ENCODE peak calls at places on chromosomes 1 and 21, in nine cellular contexts. Z is heart left ventricle, Y is uterus, S is NB4, R is sigmoid colon, Q is Peyer's patch, M is HCT116, P is esophagus squamous epithelium, J is IMR-90. A is an unnamed sample.

GRCh38 chr1:57307382-57307781 is 116.5 kb downstream of the DAB1 start:
- DNase-seq in P (no peak), M (no peak), R (no peak), Y (no peak), S (peak), J (no peak), Q (peak), Z (peak), A (no peak)

GRCh38 chr1:168498159-168498609 is 45.6 kb downstream of the XCL2 start:
- DNase-seq in P (no peak), J (peak), S (no peak), Q (no peak), Z (no peak), R (peak), Y (no peak), M (no peak), A (no peak)

GRCh38 chr1:88552226-88552625 is 131.8 kb upstream of the PKN2 start:
- DNase-seq in Q (no peak), R (no peak), Z (no peak), M (peak), J (no peak), P (no peak), Y (no peak), S (no peak), A (no peak)

GRCh38 chr1:101190441-101190840 is 46.4 kb upstream of the S1PR1 start:
- DNase-seq in Y (no peak), S (no peak), M (no peak), P (no peak), R (no peak), J (peak), Q (no peak), Z (no peak), A (no peak)

GRCh38 chr1:10718083-10718415 is 78.4 kb downstream of the CASZ1 start:
- DNase-seq in Y (no peak), Q (no peak), P (no peak), J (no peak), S (no peak), M (no peak), Z (no peak), R (no peak), A (no peak)

GRCh38 chr1:170663441-170664282 is at the start of gene PRRX1:
- DNase-seq in M (no peak), P (no peak), R (no peak), S (no peak), J (peak), Y (peak), Q (no peak), Z (no peak), A (no peak)

GRCh38 chr21:36156815-36157670 is at the start of gene DOP1B:
- DNase-seq in Y (no peak), S (peak), M (no peak), J (no peak), Z (no peak), Q (peak), P (no peak), R (no peak), A (no peak)

GRCh38 chr21:14602418-14602987 is 56.4 kb upstream of the SAMSN1 start:
- DNase-seq in J (no peak), M (no peak), P (no peak), Q (peak), Z (no peak), S (peak), Y (no peak), R (no peak), A (no peak)

GRCh38 chr21:42009018-42009830 is 936 bp downstream of the ZBTB21 start:
- DNase-seq in S (peak), P (no peak), Z (peak), J (peak), Q (peak), M (no peak), R (peak), Y (peak), A (peak)

GRCh38 chr1:56563568-56563967 is 15.8 kb downstream of the PLPP3 start:
- DNase-seq in Y (no peak), J (no peak), P (no peak), R (no peak), S (no peak), M (no peak), Z (no peak), Q (no peak), A (no peak)

GRCh38 chr1:175757381-175758015 is 14.1 kb upstream of the TNR start:
- DNase-seq in Q (peak), S (peak), R (no peak), J (no peak), P (no peak), Y (no peak), M (peak), Z (no peak), A (no peak)

GRCh38 chr1:78104322-78104721 is 58.6 kb downstream of the GIPC2 start:
- DNase-seq in Y (no peak), P (no peak), J (peak), Z (no peak), M (no peak), S (no peak), Q (no peak), R (no peak), A (no peak)

GRCh38 chr1:65309317-65310077 is at the start of gene DNAJC6:
- DNase-seq in Z (peak), P (no peak), Y (no peak), S (no peak), Q (peak), M (no peak), J (peak), R (peak), A (peak)

GRCh38 chr1:6028042-6028895 is 17.4 kb upstream of the KCNAB2 start:
- DNase-seq in Z (no peak), M (no peak), P (no peak), Q (peak), J (peak), S (peak), Y (no peak), R (no peak), A (no peak)

GRCh38 chr1:154220970-154221814 is 437 bp downstream of the UBAP2L start:
- DNase-seq in R (peak), Q (peak), J (peak), M (no peak), S (peak), Y (no peak), P (peak), Z (peak), A (peak)

GRCh38 chr1:88780485-88780884 is 96.4 kb downstream of the PKN2 start:
- DNase-seq in P (no peak), R (no peak), Z (no peak), Q (no peak), S (no peak), Y (no peak), J (no peak), M (no peak), A (no peak)

GRCh38 chr1:1307261-1307907 is 346 bp downstream of the ACAP3 start:
- DNase-seq in J (no peak), P (no peak), S (peak), Z (peak), M (no peak), R (no peak), Q (no peak), Y (no peak), A (no peak)

GRCh38 chr1:90719321-90720136 is 2.4 kb upstream of the BARHL2 start:
- DNase-seq in Y (no peak), Q (no peak), P (no peak), S (no peak), M (no peak), Z (no peak), J (no peak), R (no peak), A (no peak)

GRCh38 chr1:112513112-112513870 is 4.5 kb downstream of the WNT2B start:
- DNase-seq in P (no peak), J (peak), S (no peak), R (no peak), Q (peak), M (no peak), Z (no peak), Y (no peak), A (no peak)

GRCh38 chr1:240602189-240602588 is 9.8 kb downstream of the GREM2 start:
- DNase-seq in M (no peak), P (no peak), J (peak), R (no peak), S (no peak), Z (no peak), Q (no peak), Y (no peak), A (no peak)

GRCh38 chr1:56416385-56416972 is 162.9 kb downstream of the PLPP3 start:
- DNase-seq in R (no peak), Y (no peak), P (no peak), J (no peak), S (no peak), M (no peak), Q (no peak), Z (no peak), A (no peak)

GRCh38 chr1:174883361-174883760 is 116.4 kb upstream of the CACYBP start:
- DNase-seq in Y (no peak), R (no peak), Z (no peak), M (peak), J (peak), P (no peak), Q (no peak), S (peak), A (no peak)

GRCh38 chr1:226702957-226703831 is 35.9 kb downstream of the ITPKB start:
- DNase-seq in Z (peak), Q (peak), J (peak), P (no peak), R (peak), S (peak), Y (peak), M (no peak), A (peak)
- TF ChIP-seq POLR2A in Z (peak), Q (peak), J (peak), P (no peak), R (peak), S (peak), Y (peak), M (no peak), A (peak)

DNA sequence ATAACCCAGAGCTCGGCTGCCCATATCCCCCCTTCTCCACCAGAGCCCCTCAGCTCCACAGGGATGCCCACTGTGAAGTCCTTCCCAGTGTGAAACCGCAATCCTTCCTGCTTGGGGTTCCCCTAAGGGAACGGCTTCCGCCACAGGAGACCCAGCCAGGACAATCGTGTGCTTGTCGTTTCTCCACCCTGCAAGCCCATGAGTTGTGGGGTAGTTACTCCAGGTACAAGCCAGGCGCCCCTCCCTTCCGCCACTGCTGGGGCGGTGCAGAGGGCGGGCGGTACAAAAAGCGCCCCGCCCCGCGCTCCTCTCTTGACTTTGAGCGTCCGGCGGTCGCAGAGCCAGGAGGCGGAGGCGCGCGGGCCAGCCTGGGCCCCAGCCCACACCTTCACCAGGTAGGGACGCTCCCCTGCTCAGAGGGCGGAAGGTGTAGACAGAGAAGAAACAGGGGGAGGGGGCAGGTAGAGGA is at the start of gene TINAGL1:
- DNase-seq in P (no peak), Z (peak), S (no peak), R (peak), J (no peak), Y (peak), Q (peak), M (peak), A (no peak)
- TF ChIP-seq POLR2A in P (no peak), Z (peak), S (no peak), R (peak), J (no peak), Y (peak), Q (peak), M (peak), A (peak)

DNA sequence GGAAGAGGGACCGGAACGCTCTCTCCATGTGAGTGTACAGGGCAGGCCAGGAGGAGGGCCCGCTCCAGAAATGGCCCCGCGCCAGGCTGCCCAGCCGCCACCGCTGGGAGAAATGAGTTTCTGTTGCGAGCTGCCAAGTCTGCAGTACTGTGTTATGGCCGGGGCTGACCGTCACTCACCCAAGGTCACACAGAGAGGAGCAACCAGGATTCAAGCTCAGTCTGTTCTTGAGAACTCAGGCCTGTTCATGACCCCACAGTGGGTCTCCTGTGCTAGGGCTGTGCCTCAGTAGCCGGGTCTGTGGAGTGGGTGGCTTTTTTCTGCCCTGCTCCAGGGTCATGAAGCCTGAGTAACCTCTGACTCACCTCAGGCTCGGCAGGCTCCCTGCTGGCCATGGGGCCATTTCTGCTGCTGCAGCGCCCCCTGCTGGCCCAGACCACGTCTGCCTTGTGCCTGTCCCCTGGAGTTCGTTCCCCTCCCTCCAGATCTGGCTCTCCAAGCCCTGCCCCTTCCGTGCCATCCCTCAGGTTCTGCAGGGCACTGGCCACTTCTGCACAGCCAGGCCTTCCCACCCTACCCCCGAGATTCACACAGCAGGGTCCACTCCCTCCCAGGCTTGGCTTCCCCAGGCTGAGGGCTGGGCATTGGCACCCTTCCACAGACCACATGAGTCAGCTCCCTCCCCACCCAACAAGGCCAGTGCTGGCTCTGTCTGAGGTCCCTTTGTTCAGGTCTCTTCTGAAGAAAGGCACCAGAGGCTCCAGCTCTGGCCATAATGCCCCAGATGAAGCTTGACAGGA is 51.8 kb downstream of the EDN2 start:
- DNase-seq in P (peak), R (peak), Q (peak), S (peak), J (peak), Y (peak), Z (peak), M (peak), A (peak)
- TF ChIP-seq POLR2A in P (no peak), R (no peak), Q (no peak), S (no peak), J (no peak), Y (no peak), Z (no peak), M (no peak), A (no peak)

DNA sequence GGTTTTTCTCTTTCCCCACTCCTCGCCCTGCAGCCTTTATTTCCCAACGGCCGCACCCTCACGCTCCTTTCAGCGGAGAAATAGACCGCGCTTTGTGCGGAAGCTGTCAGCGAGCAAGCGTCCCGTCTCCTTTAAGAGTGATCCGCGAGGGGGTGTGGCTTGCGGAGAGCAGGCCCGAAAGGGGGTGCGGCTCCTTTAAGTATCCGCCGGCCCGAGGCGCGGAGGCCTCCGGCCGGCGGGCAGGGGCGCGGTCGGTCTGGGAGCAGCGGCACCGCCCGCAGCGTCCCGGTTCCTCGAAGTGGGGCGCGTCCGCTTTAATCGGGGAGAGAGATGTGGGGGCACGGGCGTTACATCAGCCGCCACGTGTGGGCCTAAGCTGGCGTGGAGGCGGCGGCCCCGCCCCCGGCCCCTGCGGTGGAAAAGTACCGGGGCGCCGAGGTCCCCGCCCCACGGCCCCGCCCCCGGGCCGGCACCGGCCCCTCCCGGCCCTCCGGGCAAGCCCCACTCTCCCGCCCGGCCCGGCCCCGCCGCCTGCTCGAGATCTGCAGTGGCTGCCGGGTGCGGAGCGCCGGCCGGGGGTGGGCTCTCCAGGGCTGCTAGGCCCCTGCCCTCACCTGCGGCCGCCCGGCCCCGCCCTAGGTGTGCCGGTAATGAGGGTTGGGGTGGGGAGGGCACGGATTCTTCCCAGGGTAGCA is 1.2 kb downstream of the SLC6A9 start:
- DNase-seq in P (peak), M (peak), S (peak), Z (peak), R (peak), Q (peak), J (peak), Y (peak), A (peak)
- TF ChIP-seq POLR2A in P (no peak), M (peak), S (peak), Z (peak), R (peak), Q (peak), J (peak), Y (peak), A (peak)

DNA sequence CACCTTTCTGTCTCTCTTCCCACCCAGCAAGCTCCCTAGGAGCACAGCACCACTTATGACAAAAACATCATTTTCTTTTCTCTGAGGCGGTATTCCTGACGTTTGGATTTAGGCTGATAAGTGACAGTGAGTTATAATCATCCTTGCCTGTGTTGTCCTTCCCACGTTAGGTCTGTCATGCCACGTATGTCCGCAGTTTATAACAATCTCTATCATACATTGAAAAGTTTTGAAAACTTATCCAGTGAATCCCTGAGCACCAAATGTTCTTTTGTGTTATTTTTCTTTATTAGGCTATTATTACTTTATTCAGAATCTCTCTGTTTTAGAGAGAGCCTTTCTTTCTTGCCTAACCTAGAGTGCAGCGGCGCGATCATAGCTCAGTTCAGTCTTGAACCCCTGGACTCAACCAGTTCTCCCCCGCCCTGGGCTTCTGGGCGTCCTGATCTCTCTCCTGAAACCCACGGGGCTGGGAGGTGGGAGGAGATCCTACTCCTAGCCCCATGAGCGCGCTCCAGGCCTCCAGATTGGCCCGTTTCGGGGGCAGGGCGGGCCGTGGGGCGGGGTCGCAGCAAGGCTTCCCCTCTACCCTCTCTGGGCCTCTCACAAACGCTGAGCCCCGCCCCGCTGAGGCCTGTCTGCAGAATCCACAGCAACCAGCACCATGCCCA is at the start of gene GSTM2:
- DNase-seq in Z (peak), P (peak), Y (peak), M (no peak), S (peak), Q (peak), R (peak), J (peak), A (peak)
- TF ChIP-seq POLR2A in Z (peak), P (no peak), Y (peak), M (no peak), S (no peak), Q (no peak), R (no peak), J (no peak), A (no peak)

DNA sequence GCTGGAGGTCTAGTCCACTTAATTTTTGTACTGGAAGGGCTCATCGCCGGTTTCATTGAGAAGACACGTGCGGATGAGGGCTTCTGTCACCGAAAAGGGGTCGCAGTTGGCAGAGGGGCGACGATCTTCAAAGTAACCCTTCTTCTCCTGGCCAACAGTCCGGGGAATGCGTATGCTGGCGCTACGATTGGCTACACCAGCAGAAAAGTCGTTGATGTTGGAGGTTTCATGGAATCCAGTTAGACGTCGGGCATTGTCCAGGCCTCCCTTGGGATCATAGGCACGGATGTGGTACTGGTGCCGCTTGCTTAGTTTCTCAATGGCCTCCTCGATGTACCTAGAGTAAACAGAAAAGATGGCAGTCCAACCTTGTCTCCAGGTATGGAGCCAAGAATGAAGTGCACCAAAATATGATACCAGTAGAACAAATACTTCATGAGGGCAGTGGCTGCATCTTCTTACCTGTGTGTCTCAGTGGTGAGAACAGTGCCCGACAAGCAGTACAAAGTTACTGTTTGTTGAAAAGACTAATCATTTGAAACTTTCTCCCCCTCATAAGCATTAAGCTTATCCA is 7.1 kb downstream of the GLUL start:
- DNase-seq in P (no peak), R (no peak), S (no peak), Y (no peak), M (no peak), Q (no peak), J (no peak), Z (no peak), A (peak)
- TF ChIP-seq POLR2A in P (no peak), R (no peak), S (no peak), Y (no peak), M (no peak), Q (no peak), J (no peak), Z (no peak), A (peak)

GRCh38 chr1:39788758-39789570 is at the start of gene BMP8B:
- DNase-seq in Z (peak), R (peak), P (peak), J (no peak), S (peak), Y (no peak), Q (peak), M (peak), A (peak)
- TF ChIP-seq POLR2A in Z (no peak), R (no peak), P (no peak), J (no peak), S (peak), Y (no peak), Q (peak), M (peak), A (peak)

DNA sequence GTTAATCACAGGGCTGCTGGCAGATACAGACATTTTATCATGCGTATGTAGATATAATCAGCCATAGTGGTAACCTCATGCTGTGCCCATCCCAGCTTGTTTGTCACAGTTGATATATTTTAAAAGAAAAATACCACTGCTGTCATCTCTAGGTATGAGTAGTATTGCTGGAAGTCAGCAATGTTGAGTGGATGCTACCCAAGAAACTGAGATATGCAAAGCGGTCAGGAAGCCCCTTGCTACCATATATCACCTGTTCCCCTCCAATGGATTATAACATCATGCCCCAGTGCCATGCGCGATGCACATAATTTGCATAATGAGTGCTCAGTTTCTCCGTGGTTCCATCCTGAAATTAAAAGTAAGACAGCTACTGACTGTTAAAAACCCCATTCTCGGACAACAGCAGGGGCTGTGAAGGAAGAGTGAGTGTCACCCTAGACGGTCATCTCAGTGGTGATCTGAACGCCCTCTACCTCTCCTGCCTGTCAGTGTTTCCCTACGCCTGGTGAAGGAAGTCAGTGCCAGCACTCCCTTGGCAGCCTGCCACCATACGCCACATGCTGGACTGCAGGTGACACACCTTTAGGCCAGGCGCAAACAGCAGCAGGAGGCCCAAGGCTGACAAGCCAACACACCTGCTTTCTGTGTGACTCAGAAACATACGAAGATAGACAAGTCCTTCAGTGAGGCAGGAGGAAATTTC is 2.7 kb downstream of the IL10RB start:
- DNase-seq in R (no peak), Z (no peak), S (no peak), J (no peak), Q (peak), M (peak), P (no peak), Y (no peak), A (no peak)
- TF ChIP-seq POLR2A in R (no peak), Z (no peak), S (no peak), J (no peak), Q (peak), M (no peak), P (no peak), Y (no peak), A (no peak)